ENCODE peak calls at places on chromosomes 5 and 9, in six cellular contexts. X, B, P, Q, J and I are unnamed samples.

GRCh38 chr9:114225534-114226288 is 70.4 kb downstream of the COL27A1 start:
- DNase-seq in P (no peak), B (no peak), Q (no peak), X (peak), J (no peak), I (peak)

GRCh38 chr5:171520300-171521170 is 101.1 kb downstream of the FGF18 start:
- DNase-seq in X (peak), B (no peak), J (no peak), P (no peak), Q (no peak), I (peak)

GRCh38 chr5:36177715-36178556 is 26.0 kb downstream of the SKP2 start:
- DNase-seq in X (peak), Q (no peak), J (no peak), B (no peak), P (peak), I (peak)

GRCh38 chr9:120916573-120916972 is 10.0 kb downstream of the TRAF1 start:
- DNase-seq in Q (no peak), P (no peak), B (no peak), J (no peak), X (peak), I (peak)

GRCh38 chr5:145495741-145496140 is 339.4 kb downstream of the PRELID2 start:
- DNase-seq in Q (no peak), B (peak), J (no peak), P (peak), X (peak), I (peak)

GRCh38 chr5:14749579-14750091 is 85.1 kb downstream of the OTULIN start:
- DNase-seq in J (no peak), Q (no peak), X (no peak), B (no peak), P (no peak), I (no peak)

GRCh38 chr5:6914336-6914735 is 201.1 kb downstream of the TENT4A start:
- DNase-seq in B (no peak), P (no peak), X (no peak), J (no peak), Q (no peak), I (no peak)

GRCh38 chr9:35952526-35953191 is 5.3 kb downstream of the OR2S2 start:
- DNase-seq in X (no peak), B (no peak), Q (no peak), P (no peak), J (no peak), I (no peak)

GRCh38 chr9:94772654-94773303 is 46.3 kb downstream of the AOPEP start:
- DNase-seq in J (no peak), B (no peak), P (no peak), X (no peak), Q (no peak), I (peak)

GRCh38 chr9:108478871-108479332 is 376.9 kb downstream of the ACTL7B start:
- DNase-seq in J (no peak), P (no peak), B (no peak), X (peak), Q (no peak), I (peak)

GRCh38 chr5:56170557-56170956 is 62.6 kb downstream of the ANKRD55 start:
- DNase-seq in X (peak), J (no peak), B (no peak), P (no peak), Q (no peak), I (peak)

GRCh38 chr5:132877938-132878337 is 4.5 kb downstream of the LEAP2 start:
- DNase-seq in Q (no peak), B (peak), J (no peak), X (peak), P (no peak), I (no peak)

GRCh38 chr5:9054322-9054721 is 491.6 kb downstream of the SEMA5A start:
- DNase-seq in B (no peak), Q (no peak), P (no peak), J (no peak), X (no peak), I (no peak)

GRCh38 chr9:70579686-70580085 is 165.2 kb upstream of the KLF9 start:
- DNase-seq in P (no peak), J (no peak), X (no peak), B (no peak), Q (no peak), I (no peak)

GRCh38 chr5:93532370-93532769 is 48.6 kb downstream of the NR2F1-AS1 start:
- DNase-seq in X (peak), J (no peak), P (peak), Q (no peak), B (peak), I (peak)

GRCh38 chr9:70408393-70409040 is 5.9 kb downstream of the KLF9 start:
- DNase-seq in Q (no peak), P (no peak), X (peak), J (no peak), B (no peak), I (peak)